ENCODE peak calls at places on chromosomes 3 and 15, in four cellular contexts. D is AG09309, Y is HTR-8/SVneo, V is AG04450. L is an unnamed sample.

GRCh38 chr3:53571264-53571663 is 76.9 kb downstream of the CACNA1D start:
- DNase-seq in D (no peak), Y (no peak), V (no peak), L (no peak)

GRCh38 chr3:3821780-3822179 is 22.5 kb downstream of the LRRN1 start:
- DNase-seq in V (no peak), D (no peak), Y (no peak), L (no peak)

GRCh38 chr15:77654975-77655374 is 22.3 kb upstream of the LINGO1 start:
- DNase-seq in Y (peak), V (no peak), D (no peak), L (no peak)

GRCh38 chr3:127077506-127078064 is 94.7 kb downstream of the PLXNA1 start:
- DNase-seq in V (no peak), D (no peak), Y (no peak), L (no peak)

GRCh38 chr3:47347217-47347801 is 33.5 kb upstream of the PTPN23 start:
- DNase-seq in D (peak), Y (no peak), V (peak), L (peak)

GRCh38 chr15:35933531-35933930 is 387.6 kb upstream of the DPH6 start:
- DNase-seq in D (no peak), Y (no peak), V (no peak), L (no peak)

GRCh38 chr3:108389361-108389760 is 93.0 kb downstream of the HHLA2 start:
- DNase-seq in V (no peak), D (no peak), Y (no peak), L (no peak)

GRCh38 chr15:27820232-27820631 is 278.9 kb downstream of the OCA2 start:
- DNase-seq in V (no peak), D (no peak), Y (no peak), L (no peak)

GRCh38 chr3:116306720-116307119 is 138.6 kb downstream of the LSAMP start:
- DNase-seq in V (no peak), D (no peak), Y (no peak), L (no peak)

GRCh38 chr3:157585386-157585785 is 82.2 kb upstream of the VEPH1 start:
- DNase-seq in D (no peak), Y (no peak), V (no peak), L (no peak)

GRCh38 chr15:40766906-40767837 is 2.6 kb upstream of the C15orf62 start:
- DNase-seq in D (no peak), V (no peak), Y (no peak), L (no peak)

GRCh38 chr15:58182460-58183163 is 44.4 kb downstream of the AQP9 start:
- DNase-seq in D (no peak), V (peak), Y (peak), L (no peak)

GRCh38 chr3:134374791-134375541 is 719 bp upstream of the AMOTL2 start:
- DNase-seq in V (no peak), Y (peak), D (no peak), L (no peak)

GRCh38 chr3:29627136-29628117 is 346.6 kb downstream of the RBMS3 start:
- DNase-seq in V (no peak), D (no peak), Y (no peak), L (no peak)

GRCh38 chr3:40768536-40768935 is 243.8 kb downstream of the ZNF621 start:
- DNase-seq in D (no peak), V (no peak), Y (no peak), L (no peak)

GRCh38 chr3:60610441-60611112 is 640.7 kb downstream of the FHIT start:
- DNase-seq in Y (no peak), V (peak), D (peak), L (no peak)

GRCh38 chr3:178389258-178389657 is 147.0 kb upstream of the KCNMB2 start:
- DNase-seq in Y (no peak), D (no peak), V (no peak), L (no peak)

GRCh38 chr15:81957698-81958097 is 88.1 kb downstream of the MEX3B start:
- DNase-seq in V (no peak), D (no peak), Y (no peak), L (no peak)

GRCh38 chr15:80182611-80183210 is 29.9 kb downstream of the FAH start:
- DNase-seq in D (peak), V (peak), Y (no peak), L (peak)

GRCh38 chr15:51129513-51130197 is 34.9 kb upstream of the TNFAIP8L3 start:
- DNase-seq in D (no peak), Y (no peak), V (no peak), L (no peak)

GRCh38 chr3:101791778-101792177 is 12.8 kb downstream of the NXPE3 start:
- DNase-seq in D (no peak), V (no peak), Y (no peak), L (no peak)

GRCh38 chr3:9452417-9452816 is 55.0 kb downstream of the SETD5 start:
- DNase-seq in Y (no peak), D (no peak), V (no peak), L (no peak)

GRCh38 chr3:166527325-166527724 is 690.1 kb upstream of the BCHE start:
- DNase-seq in D (no peak), Y (peak), V (no peak), L (no peak)

GRCh38 chr3:117751691-117752090 is 1042.1 kb downstream of the TUSC7 start:
- DNase-seq in Y (no peak), V (no peak), D (no peak), L (no peak)

GRCh38 chr15:65638681-65639089 is 16.9 kb downstream of the SLC24A1 start:
- DNase-seq in V (peak), Y (peak), D (peak), L (peak)

GRCh38 chr3:29249829-29250228 is 31.0 kb upstream of the RBMS3 start:
- DNase-seq in V (no peak), Y (no peak), D (no peak), L (no peak)

GRCh38 chr15:101156509-101157159 is 95.2 kb downstream of the CHSY1 start:
- DNase-seq in V (no peak), Y (no peak), D (peak), L (no peak)

L was measured in BJ.